ENCODE peak calls at places on chromosomes 13 and 19, in seven cellular contexts. One of them, this sample, is unnamed.
A peak's percentile ranks its signal among the peaks of the same experiment; 100 is the strongest.

GRCh38 chr13:109787135-109787954 is 962 bp upstream of the IRS2 start:
- DNase-seq in uterus: peak; percentile 31
- DNase-seq in progenitor cell of endocrine pancreas: peak; percentile 42
- DNase-seq in endothelial cell: peak; percentile 40
- DNase-seq in AG04450: no peak
- DNase-seq in upper lobe of right lung: peak; percentile 80
- DNase-seq in fibroblast of the aortic adventitia: no peak
- DNase-seq in this sample: peak; percentile 71

GRCh38 chr19:16862826-16863405 is 25.9 kb upstream of the F2RL3 start:
- DNase-seq in uterus: no peak
- DNase-seq in progenitor cell of endocrine pancreas: no peak
- DNase-seq in endothelial cell: no peak
- DNase-seq in AG04450: no peak
- DNase-seq in upper lobe of right lung: no peak
- DNase-seq in fibroblast of the aortic adventitia: no peak
- DNase-seq in this sample: no peak

GRCh38 chr19:14561832-14562351 is 10.0 kb downstream of the NDUFB7 start:
- DNase-seq in uterus: no peak
- DNase-seq in progenitor cell of endocrine pancreas: no peak
- DNase-seq in endothelial cell: no peak
- DNase-seq in AG04450: no peak
- DNase-seq in upper lobe of right lung: no peak
- DNase-seq in fibroblast of the aortic adventitia: peak; percentile 37
- DNase-seq in this sample: no peak

GRCh38 chr19:13162749-13163608 is 12.8 kb downstream of the IER2 start:
- DNase-seq in uterus: peak; percentile 98
- DNase-seq in progenitor cell of endocrine pancreas: peak; percentile 88
- DNase-seq in endothelial cell: peak; percentile 93
- DNase-seq in AG04450: peak; percentile 91
- DNase-seq in upper lobe of right lung: peak; percentile 98
- DNase-seq in fibroblast of the aortic adventitia: peak; percentile 99
- DNase-seq in this sample: peak; percentile 88

GRCh38 chr13:32748305-32748704 is 162.1 kb downstream of the PDS5B start:
- DNase-seq in uterus: no peak
- DNase-seq in progenitor cell of endocrine pancreas: no peak
- DNase-seq in endothelial cell: no peak
- DNase-seq in AG04450: no peak
- DNase-seq in upper lobe of right lung: no peak
- DNase-seq in fibroblast of the aortic adventitia: no peak
- DNase-seq in this sample: no peak

GRCh38 chr13:68125087-68125480 is 894.9 kb upstream of the PCDH9 start:
- DNase-seq in uterus: no peak
- DNase-seq in progenitor cell of endocrine pancreas: no peak
- DNase-seq in endothelial cell: no peak
- DNase-seq in AG04450: no peak
- DNase-seq in upper lobe of right lung: no peak
- DNase-seq in fibroblast of the aortic adventitia: no peak
- DNase-seq in this sample: no peak

GRCh38 chr19:58196911-58197616 is 14.2 kb downstream of the ZNF274 start:
- DNase-seq in uterus: no peak
- DNase-seq in progenitor cell of endocrine pancreas: no peak
- DNase-seq in endothelial cell: no peak
- DNase-seq in AG04450: no peak
- DNase-seq in upper lobe of right lung: no peak
- DNase-seq in fibroblast of the aortic adventitia: peak; percentile 41
- DNase-seq in this sample: no peak

GRCh38 chr13:74771964-74772363 is 637.8 kb upstream of the KLF12 start:
- DNase-seq in uterus: no peak
- DNase-seq in progenitor cell of endocrine pancreas: no peak
- DNase-seq in endothelial cell: no peak
- DNase-seq in AG04450: no peak
- DNase-seq in upper lobe of right lung: no peak
- DNase-seq in fibroblast of the aortic adventitia: peak; percentile 83
- DNase-seq in this sample: no peak

GRCh38 chr19:40236366-40236765 is 9.9 kb upstream of the CCNP start:
- DNase-seq in uterus: no peak
- DNase-seq in progenitor cell of endocrine pancreas: no peak
- DNase-seq in endothelial cell: no peak
- DNase-seq in AG04450: no peak
- DNase-seq in upper lobe of right lung: no peak
- DNase-seq in fibroblast of the aortic adventitia: no peak
- DNase-seq in this sample: no peak

GRCh38 chr13:97030705-97031452 is 36.6 kb upstream of the OXGR1 start:
- DNase-seq in uterus: no peak
- DNase-seq in progenitor cell of endocrine pancreas: no peak
- DNase-seq in endothelial cell: peak; percentile 15
- DNase-seq in AG04450: peak; percentile 4
- DNase-seq in upper lobe of right lung: no peak
- DNase-seq in fibroblast of the aortic adventitia: peak; percentile 62
- DNase-seq in this sample: no peak

GRCh38 chr13:113995051-113995601 is 21.2 kb upstream of the C13orf46 start:
- DNase-seq in uterus: no peak
- DNase-seq in progenitor cell of endocrine pancreas: no peak
- DNase-seq in endothelial cell: no peak
- DNase-seq in AG04450: no peak
- DNase-seq in upper lobe of right lung: no peak
- DNase-seq in fibroblast of the aortic adventitia: no peak
- DNase-seq in this sample: no peak

GRCh38 chr13:91247768-91248167 is 99.7 kb upstream of the MIR17HG start:
- DNase-seq in uterus: no peak
- DNase-seq in progenitor cell of endocrine pancreas: no peak
- DNase-seq in endothelial cell: no peak
- DNase-seq in AG04450: no peak
- DNase-seq in upper lobe of right lung: no peak
- DNase-seq in fibroblast of the aortic adventitia: no peak
- DNase-seq in this sample: no peak

GRCh38 chr13:112889351-112890290 is 79.4 kb upstream of the MCF2L start:
- DNase-seq in uterus: no peak
- DNase-seq in progenitor cell of endocrine pancreas: no peak
- DNase-seq in endothelial cell: no peak
- DNase-seq in AG04450: no peak
- DNase-seq in upper lobe of right lung: no peak
- DNase-seq in fibroblast of the aortic adventitia: no peak
- DNase-seq in this sample: no peak

GRCh38 chr13:31045621-31046081 is 113.2 kb downstream of the TEX26 start:
- DNase-seq in uterus: peak; percentile 62
- DNase-seq in progenitor cell of endocrine pancreas: no peak
- DNase-seq in endothelial cell: no peak
- DNase-seq in AG04450: peak; percentile 86
- DNase-seq in upper lobe of right lung: peak; percentile 90
- DNase-seq in fibroblast of the aortic adventitia: peak; percentile 92
- DNase-seq in this sample: no peak

GRCh38 chr13:30743319-30744055 is 8.1 kb downstream of the ALOX5AP start:
- DNase-seq in uterus: peak; percentile 81
- DNase-seq in progenitor cell of endocrine pancreas: no peak
- DNase-seq in endothelial cell: no peak
- DNase-seq in AG04450: peak; percentile 93
- DNase-seq in upper lobe of right lung: no peak
- DNase-seq in fibroblast of the aortic adventitia: peak; percentile 98
- DNase-seq in this sample: no peak

GRCh38 chr19:34961775-34962174 is 2.3 kb downstream of the ZNF792 start:
- DNase-seq in uterus: no peak
- DNase-seq in progenitor cell of endocrine pancreas: no peak
- DNase-seq in endothelial cell: no peak
- DNase-seq in AG04450: no peak
- DNase-seq in upper lobe of right lung: no peak
- DNase-seq in fibroblast of the aortic adventitia: no peak
- DNase-seq in this sample: no peak

GRCh38 chr19:40055832-40056504 is at the start of gene ZNF780B:
- DNase-seq in uterus: peak; percentile 24
- DNase-seq in progenitor cell of endocrine pancreas: peak; percentile 21
- DNase-seq in endothelial cell: peak; percentile 42
- DNase-seq in AG04450: peak; percentile 6
- DNase-seq in upper lobe of right lung: peak; percentile 82
- DNase-seq in fibroblast of the aortic adventitia: peak; percentile 58
- DNase-seq in this sample: peak; percentile 47

GRCh38 chr19:41409288-41409687 is 11.7 kb downstream of the BCKDHA start:
- DNase-seq in uterus: no peak
- DNase-seq in progenitor cell of endocrine pancreas: no peak
- DNase-seq in endothelial cell: no peak
- DNase-seq in AG04450: no peak
- DNase-seq in upper lobe of right lung: no peak
- DNase-seq in fibroblast of the aortic adventitia: peak; percentile 29
- DNase-seq in this sample: no peak

GRCh38 chr19:39356073-39356472 is 13.9 kb downstream of the SAMD4B start:
- DNase-seq in uterus: no peak
- DNase-seq in progenitor cell of endocrine pancreas: no peak
- DNase-seq in endothelial cell: no peak
- DNase-seq in AG04450: no peak
- DNase-seq in upper lobe of right lung: no peak
- DNase-seq in fibroblast of the aortic adventitia: no peak
- DNase-seq in this sample: no peak

GRCh38 chr19:45908956-45909355 is 5.6 kb downstream of the NANOS2 start:
- DNase-seq in uterus: no peak
- DNase-seq in progenitor cell of endocrine pancreas: no peak
- DNase-seq in endothelial cell: no peak
- DNase-seq in AG04450: no peak
- DNase-seq in upper lobe of right lung: no peak
- DNase-seq in fibroblast of the aortic adventitia: no peak
- DNase-seq in this sample: no peak

GRCh38 chr19:45906221-45906620 is 3.8 kb upstream of the MYPOP start:
- DNase-seq in uterus: no peak
- DNase-seq in progenitor cell of endocrine pancreas: no peak
- DNase-seq in endothelial cell: no peak
- DNase-seq in AG04450: no peak
- DNase-seq in upper lobe of right lung: no peak
- DNase-seq in fibroblast of the aortic adventitia: peak; percentile 49
- DNase-seq in this sample: no peak

GRCh38 chr19:45913874-45914830 is at the start of gene NANOS2:
- DNase-seq in uterus: no peak
- DNase-seq in progenitor cell of endocrine pancreas: no peak
- DNase-seq in endothelial cell: peak; percentile 68
- DNase-seq in AG04450: no peak
- DNase-seq in upper lobe of right lung: no peak
- DNase-seq in fibroblast of the aortic adventitia: peak; percentile 37
- DNase-seq in this sample: no peak

GRCh38 chr19:45911291-45911690 is 3.3 kb downstream of the NANOS2 start:
- DNase-seq in uterus: no peak
- DNase-seq in progenitor cell of endocrine pancreas: no peak
- DNase-seq in endothelial cell: no peak
- DNase-seq in AG04450: no peak
- DNase-seq in upper lobe of right lung: no peak
- DNase-seq in fibroblast of the aortic adventitia: no peak
- DNase-seq in this sample: no peak
- TF ChIP-seq CTCF in uterus: no peak
- TF ChIP-seq CTCF in progenitor cell of endocrine pancreas: no peak
- TF ChIP-seq CTCF in endothelial cell: no peak
- TF ChIP-seq CTCF in AG04450: no peak
- TF ChIP-seq CTCF in upper lobe of right lung: no peak
- TF ChIP-seq CTCF in fibroblast of the aortic adventitia: no peak
- TF ChIP-seq CTCF in this sample: no peak

GRCh38 chr13:63636231-63636993 is 2220.8 kb upstream of the PCDH20 start:
- DNase-seq in uterus: no peak
- DNase-seq in progenitor cell of endocrine pancreas: no peak
- DNase-seq in endothelial cell: peak; percentile 5
- DNase-seq in AG04450: no peak
- DNase-seq in upper lobe of right lung: no peak
- DNase-seq in fibroblast of the aortic adventitia: no peak
- DNase-seq in this sample: no peak
- TF ChIP-seq CTCF in uterus: no peak
- TF ChIP-seq CTCF in progenitor cell of endocrine pancreas: peak; percentile 30
- TF ChIP-seq CTCF in endothelial cell: peak; percentile 40
- TF ChIP-seq CTCF in AG04450: peak; percentile 32
- TF ChIP-seq CTCF in upper lobe of right lung: peak; percentile 13
- TF ChIP-seq CTCF in fibroblast of the aortic adventitia: no peak
- TF ChIP-seq CTCF in this sample: no peak

GRCh38 chr19:4322942-4323665 is 15.5 kb downstream of the STAP2 start:
- DNase-seq in uterus: no peak
- DNase-seq in progenitor cell of endocrine pancreas: no peak
- DNase-seq in endothelial cell: no peak
- DNase-seq in AG04450: no peak
- DNase-seq in upper lobe of right lung: no peak
- DNase-seq in fibroblast of the aortic adventitia: no peak
- DNase-seq in this sample: no peak
- TF ChIP-seq CTCF in uterus: no peak
- TF ChIP-seq CTCF in progenitor cell of endocrine pancreas: no peak
- TF ChIP-seq CTCF in endothelial cell: no peak
- TF ChIP-seq CTCF in AG04450: no peak
- TF ChIP-seq CTCF in upper lobe of right lung: no peak
- TF ChIP-seq CTCF in fibroblast of the aortic adventitia: no peak
- TF ChIP-seq CTCF in this sample: no peak

GRCh38 chr13:73717632-73718031 is 416.6 kb downstream of the KLF12 start:
- DNase-seq in uterus: no peak
- DNase-seq in progenitor cell of endocrine pancreas: no peak
- DNase-seq in endothelial cell: no peak
- DNase-seq in AG04450: no peak
- DNase-seq in upper lobe of right lung: no peak
- DNase-seq in fibroblast of the aortic adventitia: peak; percentile 65
- DNase-seq in this sample: no peak

GRCh38 chr13:73718248-73718647 is 416.0 kb downstream of the KLF12 start:
- DNase-seq in uterus: no peak
- DNase-seq in progenitor cell of endocrine pancreas: no peak
- DNase-seq in endothelial cell: no peak
- DNase-seq in AG04450: no peak
- DNase-seq in upper lobe of right lung: no peak
- DNase-seq in fibroblast of the aortic adventitia: no peak
- DNase-seq in this sample: no peak

GRCh38 chr13:73720216-73720840 is 413.9 kb downstream of the KLF12 start:
- DNase-seq in uterus: no peak
- DNase-seq in progenitor cell of endocrine pancreas: no peak
- DNase-seq in endothelial cell: no peak
- DNase-seq in AG04450: no peak
- DNase-seq in upper lobe of right lung: no peak
- DNase-seq in fibroblast of the aortic adventitia: no peak
- DNase-seq in this sample: no peak

GRCh38 chr13:73721571-73721970 is 412.6 kb downstream of the KLF12 start:
- DNase-seq in uterus: no peak
- DNase-seq in progenitor cell of endocrine pancreas: no peak
- DNase-seq in endothelial cell: no peak
- DNase-seq in AG04450: no peak
- DNase-seq in upper lobe of right lung: no peak
- DNase-seq in fibroblast of the aortic adventitia: no peak
- DNase-seq in this sample: no peak

GRCh38 chr13:73722120-73722519 is 412.1 kb downstream of the KLF12 start:
- DNase-seq in uterus: no peak
- DNase-seq in progenitor cell of endocrine pancreas: no peak
- DNase-seq in endothelial cell: no peak
- DNase-seq in AG04450: peak; percentile 8
- DNase-seq in upper lobe of right lung: no peak
- DNase-seq in fibroblast of the aortic adventitia: peak; percentile 34
- DNase-seq in this sample: no peak
- TF ChIP-seq CTCF in uterus: no peak
- TF ChIP-seq CTCF in progenitor cell of endocrine pancreas: no peak
- TF ChIP-seq CTCF in endothelial cell: no peak
- TF ChIP-seq CTCF in AG04450: peak; percentile 58
- TF ChIP-seq CTCF in upper lobe of right lung: no peak
- TF ChIP-seq CTCF in fibroblast of the aortic adventitia: peak; percentile 36
- TF ChIP-seq CTCF in this sample: no peak

GRCh38 chr19:11079999-11080398 is 9.3 kb upstream of the LDLR start:
- DNase-seq in uterus: no peak
- DNase-seq in progenitor cell of endocrine pancreas: no peak
- DNase-seq in endothelial cell: no peak
- DNase-seq in AG04450: no peak
- DNase-seq in upper lobe of right lung: no peak
- DNase-seq in fibroblast of the aortic adventitia: no peak
- DNase-seq in this sample: no peak
- TF ChIP-seq CTCF in uterus: no peak
- TF ChIP-seq CTCF in progenitor cell of endocrine pancreas: no peak
- TF ChIP-seq CTCF in endothelial cell: no peak
- TF ChIP-seq CTCF in AG04450: no peak
- TF ChIP-seq CTCF in upper lobe of right lung: no peak
- TF ChIP-seq CTCF in fibroblast of the aortic adventitia: no peak
- TF ChIP-seq CTCF in this sample: no peak